ENCODE peak calls at places on chromosomes 1 and 21, in four cellular contexts. S, O, J and P are unnamed samples. For H3K4me1, the result is how much of the 10 kb centered on the place peaks cover.

GRCh38 chr21:18468775-18469174 is 65.2 kb upstream of the TMPRSS15 start:
- DNase-seq in S (no peak), O (no peak), J (no peak), P (no peak)

GRCh38 chr1:184300446-184300845 is 86.4 kb upstream of the C1orf21 start:
- DNase-seq in S (no peak), O (no peak), J (no peak), P (no peak)

GRCh38 chr1:236099622-236100021 is 34.7 kb upstream of the NID1 start:
- DNase-seq in S (no peak), O (no peak), J (no peak), P (no peak)

GRCh38 chr1:94101613-94101940 is 19.4 kb downstream of the ABCA4 start:
- DNase-seq in S (no peak), O (no peak), J (no peak), P (no peak)

GRCh38 chr1:162145280-162145965 is 75.9 kb downstream of the NOS1AP start:
- DNase-seq in S (no peak), O (peak), J (no peak), P (no peak)

GRCh38 chr1:170714163-170714562 is 50.2 kb downstream of the PRRX1 start:
- DNase-seq in S (no peak), O (no peak), J (no peak), P (no peak)

GRCh38 chr21:36589352-36589971 is 109.5 kb upstream of the SIM2 start:
- DNase-seq in S (peak), O (peak), J (peak), P (peak)

GRCh38 chr1:89827902-89828301 is 7.1 kb downstream of the LRRC8D start:
- DNase-seq in S (no peak), O (no peak), J (no peak), P (no peak)

GRCh38 chr1:17338706-17339493 is 30.9 kb downstream of the PADI4 start:
- DNase-seq in S (no peak), O (no peak), J (no peak), P (peak)

GRCh38 chr1:45334308-45335245 is 5.4 kb upstream of the TOE1 start:
- DNase-seq in S (no peak), O (no peak), J (no peak), P (no peak)

GRCh38 chr1:215704089-215704860 is 137.2 kb downstream of the KCTD3 start:
- DNase-seq in S (no peak), O (no peak), J (no peak), P (no peak)

GRCh38 chr1:218866507-218866906 is 307.2 kb upstream of the LYPLAL1 start:
- DNase-seq in S (no peak), O (no peak), J (no peak), P (no peak)

GRCh38 chr1:163273766-163274441 is 47.9 kb upstream of the NUF2 start:
- DNase-seq in S (no peak), O (no peak), J (no peak), P (no peak)

GRCh38 chr1:36284061-36284460 is 22.1 kb upstream of the SH3D21 start:
- DNase-seq in S (no peak), O (no peak), J (no peak), P (no peak)

GRCh38 chr1:56584910-56585528 is 5.7 kb upstream of the PLPP3 start:
- DNase-seq in S (no peak), O (peak), J (no peak), P (peak)

GRCh38 chr21:46150491-46151121 is 4.8 kb downstream of the FTCD start:
- DNase-seq in S (no peak), O (no peak), J (no peak), P (no peak)

GRCh38 chr1:170927955-170928850 is 7.1 kb upstream of the MROH9 start:
- DNase-seq in S (no peak), O (no peak), J (no peak), P (no peak)

GRCh38 chr1:157045251-157046218 is at the start of gene ARHGEF11:
- DNase-seq in S (peak), O (peak), J (no peak), P (peak)

GRCh38 chr1:201758508-201759050 is 70.4 kb upstream of the IPO9 start:
- DNase-seq in S (no peak), O (no peak), J (no peak), P (no peak)

GRCh38 chr1:42000781-42001180 is 82.1 kb upstream of the HIVEP3 start:
- DNase-seq in S (no peak), O (no peak), J (no peak), P (no peak)

GRCh38 chr1:234973426-234974250 is 155.0 kb downstream of the TOMM20 start:
- DNase-seq in S (no peak), O (no peak), J (no peak), P (no peak)

GRCh38 chr1:68128157-68128556 is 77.7 kb upstream of the DIRAS3 start:
- DNase-seq in S (no peak), O (peak), J (peak), P (no peak)

GRCh38 chr1:27504588-27505419 is 14.8 kb upstream of the WASF2 start:
- DNase-seq in S (peak), O (peak), J (no peak), P (peak)

GRCh38 chr1:244362481-244362880 is 89.2 kb downstream of the ADSS2 start:
- DNase-seq in S (no peak), O (peak), J (no peak), P (no peak)

GRCh38 chr1:29631361-29631760 is 395.0 kb downstream of the PTPRU start:
- DNase-seq in S (no peak), O (no peak), J (no peak), P (no peak)

GRCh38 chr1:200916681-200917080 is 22.0 kb downstream of the INAVA start:
- DNase-seq in S (no peak), O (no peak), J (no peak), P (no peak)

GRCh38 chr1:40756523-40756922 is 27.1 kb upstream of the KCNQ4 start:
- DNase-seq in S (no peak), O (no peak), J (no peak), P (no peak)

GRCh38 chr1:40754201-40754600 is 29.4 kb upstream of the KCNQ4 start:
- DNase-seq in S (no peak), O (no peak), J (no peak), P (no peak)

GRCh38 chr1:40757084-40757483 is 26.5 kb upstream of the KCNQ4 start:
- DNase-seq in S (no peak), O (no peak), J (no peak), P (no peak)

GRCh38 chr1:40753142-40753882 is 30.3 kb upstream of the KCNQ4 start:
- DNase-seq in S (no peak), O (no peak), J (peak), P (no peak)

GRCh38 chr1:40755052-40755451 is 28.5 kb upstream of the KCNQ4 start:
- DNase-seq in S (no peak), O (no peak), J (no peak), P (no peak)
- H3K4me1 ChIP-seq in S (under half), O (half or more), J (under half), P (under half)

DNA sequence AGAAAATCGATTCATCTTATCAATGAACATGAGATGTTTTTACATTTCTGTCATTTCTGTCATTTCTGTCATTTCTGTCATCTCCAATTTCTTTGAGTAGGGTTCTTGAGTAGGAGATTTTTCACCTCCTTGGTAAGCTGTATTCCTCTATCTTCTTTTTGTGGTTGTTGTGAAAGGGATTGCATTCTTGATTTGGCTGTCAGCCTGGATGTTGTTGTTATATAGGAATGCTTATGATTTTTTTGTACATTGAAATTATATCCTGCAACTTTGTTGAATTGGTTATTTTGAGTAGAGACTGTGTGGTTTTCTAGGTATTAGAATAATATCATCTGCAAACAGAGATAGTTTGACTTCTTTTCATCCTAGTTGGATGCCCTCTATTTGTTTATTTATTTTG is 1233.7 kb downstream of the PLA2G4A start:
- DNase-seq in S (no peak), O (no peak), J (no peak), P (no peak)
- TF ChIP-seq CBX5 in S (no peak), O (no peak), J (no peak), P (no peak)

GRCh38 chr1:246573481-246573880 is 7.2 kb downstream of the CNST start:
- DNase-seq in S (no peak), O (no peak), J (no peak), P (no peak)

GRCh38 chr1:246576709-246577032 is 10.4 kb downstream of the CNST start:
- DNase-seq in S (no peak), O (no peak), J (no peak), P (no peak)

GRCh38 chr1:246571953-246572352 is 5.7 kb downstream of the CNST start:
- DNase-seq in S (no peak), O (no peak), J (no peak), P (no peak)

GRCh38 chr1:246569248-246570238 is 3.3 kb downstream of the CNST start:
- DNase-seq in S (no peak), O (no peak), J (no peak), P (peak)

DNA sequence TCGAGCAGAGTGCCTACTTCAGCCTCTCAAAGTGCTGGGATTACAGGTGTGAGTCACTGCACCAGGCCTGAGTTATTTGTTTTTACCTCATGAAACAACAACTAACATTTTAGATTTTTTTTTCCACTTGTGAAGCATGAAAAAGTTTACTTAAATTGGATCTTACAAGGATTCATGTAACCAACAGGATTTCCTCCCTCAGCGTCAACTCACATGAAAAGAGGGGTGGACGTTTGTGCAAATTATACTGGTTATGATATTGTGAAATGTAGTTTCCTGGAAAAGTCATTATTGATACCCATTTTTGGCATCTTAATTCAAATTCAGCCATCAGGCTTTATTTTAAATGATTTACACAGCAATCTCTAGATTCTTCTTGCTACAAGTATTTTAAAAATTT is 6.5 kb downstream of the CNST start:
- DNase-seq in S (no peak), O (no peak), J (no peak), P (no peak)
- H3K4me1 ChIP-seq in S (under half), O (under half), J (under half), P (under half)

GRCh38 chr1:57683037-57683928 is 259.4 kb upstream of the DAB1 start:
- DNase-seq in S (peak), O (no peak), J (no peak), P (no peak)
- TF ChIP-seq CBX5 in S (no peak), O (no peak), J (no peak), P (no peak)

GRCh38 chr1:158181577-158181922 is 855 bp downstream of the CD1D start:
- DNase-seq in S (no peak), O (no peak), J (no peak), P (no peak)
- H3K4me1 ChIP-seq in S (under half), O (under half), J (under half), P (under half)

GRCh38 chr1:88608139-88608943 is 75.7 kb upstream of the PKN2 start:
- DNase-seq in S (no peak), O (peak), J (no peak), P (peak)
- TF ChIP-seq CBX5 in S (no peak), O (no peak), J (no peak), P (no peak)

GRCh38 chr1:203126151-203126865 is 1.2 kb upstream of the ADORA1 start:
- DNase-seq in S (peak), O (no peak), J (no peak), P (no peak)
- H3K4me1 ChIP-seq in S (under half), O (under half), J (under half), P (under half)